ENCODE peak calls at places on chromosomes 11 and 22, in five cellular contexts. One of them, this sample, is unnamed.

GRCh38 chr11:99841885-99842284 is 821.1 kb downstream of the CNTN5 start:
- DNase-seq in RCC 7860: no peak
- DNase-seq in D721Med: no peak
- DNase-seq in coronary artery: no peak
- DNase-seq in C1 segment of cervical spinal cord: no peak
- DNase-seq in this sample: no peak

GRCh38 chr22:23284504-23285033 is 104.3 kb downstream of the BCR start:
- DNase-seq in C1 segment of cervical spinal cord: no peak
- DNase-seq in coronary artery: no peak
- DNase-seq in RCC 7860: no peak
- DNase-seq in D721Med: no peak
- DNase-seq in this sample: no peak

GRCh38 chr11:68461284-68461861 is 821 bp downstream of the PPP6R3 start:
- DNase-seq in C1 segment of cervical spinal cord: no peak
- DNase-seq in D721Med: no peak
- DNase-seq in coronary artery: no peak
- DNase-seq in RCC 7860: no peak
- DNase-seq in this sample: no peak

GRCh38 chr11:45580399-45580798 is 85.0 kb downstream of the CHST1 start:
- DNase-seq in D721Med: no peak
- DNase-seq in coronary artery: no peak
- DNase-seq in C1 segment of cervical spinal cord: no peak
- DNase-seq in RCC 7860: no peak
- DNase-seq in this sample: peak

GRCh38 chr22:38104084-38104483 is 6.4 kb downstream of the BAIAP2L2 start:
- DNase-seq in D721Med: no peak
- DNase-seq in RCC 7860: no peak
- DNase-seq in C1 segment of cervical spinal cord: no peak
- DNase-seq in coronary artery: no peak
- DNase-seq in this sample: no peak

GRCh38 chr11:337711-338110 is 17.1 kb upstream of the IFITM3 start:
- DNase-seq in C1 segment of cervical spinal cord: no peak
- DNase-seq in RCC 7860: no peak
- DNase-seq in coronary artery: no peak
- DNase-seq in D721Med: no peak
- DNase-seq in this sample: no peak

GRCh38 chr11:74634537-74634936 is 42.2 kb downstream of the POLD3 start:
- DNase-seq in coronary artery: no peak
- DNase-seq in D721Med: no peak
- DNase-seq in C1 segment of cervical spinal cord: no peak
- DNase-seq in RCC 7860: peak
- DNase-seq in this sample: peak

GRCh38 chr22:49093192-49093880 is 734.3 kb downstream of the BRD1 start:
- DNase-seq in RCC 7860: no peak
- DNase-seq in D721Med: no peak
- DNase-seq in C1 segment of cervical spinal cord: no peak
- DNase-seq in coronary artery: no peak
- DNase-seq in this sample: no peak

GRCh38 chr11:33455827-33456226 is 198.6 kb downstream of the HIPK3 start:
- DNase-seq in D721Med: no peak
- DNase-seq in C1 segment of cervical spinal cord: no peak
- DNase-seq in coronary artery: no peak
- DNase-seq in RCC 7860: no peak
- DNase-seq in this sample: no peak

GRCh38 chr11:91373497-91373896 is 851.1 kb upstream of the FAT3 start:
- DNase-seq in C1 segment of cervical spinal cord: no peak
- DNase-seq in RCC 7860: no peak
- DNase-seq in coronary artery: no peak
- DNase-seq in D721Med: no peak
- DNase-seq in this sample: no peak

GRCh38 chr22:48139776-48140175 is 1377.3 kb downstream of the TBC1D22A start:
- DNase-seq in C1 segment of cervical spinal cord: no peak
- DNase-seq in RCC 7860: no peak
- DNase-seq in coronary artery: no peak
- DNase-seq in D721Med: no peak
- DNase-seq in this sample: no peak

GRCh38 chr22:17106161-17106784 is 14.9 kb downstream of the TMEM121B start:
- DNase-seq in RCC 7860: no peak
- DNase-seq in C1 segment of cervical spinal cord: no peak
- DNase-seq in coronary artery: peak
- DNase-seq in D721Med: peak
- DNase-seq in this sample: no peak

GRCh38 chr11:97110376-97110775 is 720.6 kb downstream of the JRKL start:
- DNase-seq in RCC 7860: no peak
- DNase-seq in coronary artery: no peak
- DNase-seq in D721Med: no peak
- DNase-seq in C1 segment of cervical spinal cord: no peak
- DNase-seq in this sample: no peak

GRCh38 chr11:20035701-20036601 is 124.3 kb downstream of the DBX1 start:
- DNase-seq in coronary artery: no peak
- DNase-seq in RCC 7860: peak
- DNase-seq in D721Med: no peak
- DNase-seq in C1 segment of cervical spinal cord: peak
- DNase-seq in this sample: peak

GRCh38 chr22:17897864-17898263 is 123.6 kb upstream of the BID start:
- DNase-seq in C1 segment of cervical spinal cord: no peak
- DNase-seq in coronary artery: no peak
- DNase-seq in RCC 7860: no peak
- DNase-seq in D721Med: no peak
- DNase-seq in this sample: no peak

GRCh38 chr11:27557223-27557622 is 50.7 kb upstream of the LIN7C start:
- DNase-seq in coronary artery: no peak
- DNase-seq in D721Med: no peak
- DNase-seq in C1 segment of cervical spinal cord: no peak
- DNase-seq in RCC 7860: no peak
- DNase-seq in this sample: no peak

GRCh38 chr22:19130959-19131684 is at the start of gene TSSK2:
- DNase-seq in D721Med: no peak
- DNase-seq in C1 segment of cervical spinal cord: no peak
- DNase-seq in coronary artery: no peak
- DNase-seq in RCC 7860: no peak
- DNase-seq in this sample: no peak

GRCh38 chr11:74366576-74366975 is 31.7 kb downstream of the PGM2L1 start:
- DNase-seq in D721Med: no peak
- DNase-seq in coronary artery: no peak
- DNase-seq in C1 segment of cervical spinal cord: no peak
- DNase-seq in RCC 7860: no peak
- DNase-seq in this sample: peak

GRCh38 chr22:43826142-43827093 is 14.3 kb upstream of the EFCAB6 start:
- DNase-seq in coronary artery: no peak
- DNase-seq in D721Med: no peak
- DNase-seq in RCC 7860: peak
- DNase-seq in C1 segment of cervical spinal cord: peak
- DNase-seq in this sample: peak

GRCh38 chr11:85475637-85476517 is 151.3 kb downstream of the DLG2 start:
- DNase-seq in coronary artery: no peak
- DNase-seq in RCC 7860: no peak
- DNase-seq in C1 segment of cervical spinal cord: no peak
- DNase-seq in D721Med: no peak
- DNase-seq in this sample: no peak

GRCh38 chr11:2316169-2316962 is 14.6 kb downstream of the TSPAN32 start:
- DNase-seq in RCC 7860: no peak
- DNase-seq in coronary artery: peak
- DNase-seq in C1 segment of cervical spinal cord: no peak
- DNase-seq in D721Med: no peak
- DNase-seq in this sample: no peak

This sample was measured in A172.